ENCODE peak calls at places on chromosomes 12 and 14, in eight cellular contexts. Q, J, B, N, L, K, I and Z are unnamed samples. For H3K4me1, the result is how much of the 10 kb centered on the place peaks cover.

GRCh38 chr14:32382704-32383103 is 53.6 kb downstream of the AKAP6 start:
- DNase-seq in J (no peak), I (no peak), B (no peak), N (no peak), K (no peak), Q (no peak), L (no peak), Z (no peak)

GRCh38 chr14:100413699-100414098 is 90.6 kb downstream of the SLC25A47 start:
- DNase-seq in K (peak), Q (no peak), J (no peak), I (no peak), B (no peak), L (no peak), N (no peak), Z (no peak)

GRCh38 chr12:106152334-106152733 is 13.6 kb upstream of the NUAK1 start:
- DNase-seq in B (no peak), J (no peak), Q (no peak), L (no peak), N (no peak), I (no peak), K (no peak), Z (no peak)

GRCh38 chr14:76955575-76956252 is 72.8 kb downstream of the IRF2BPL start:
- DNase-seq in I (no peak), N (no peak), B (no peak), Q (no peak), J (no peak), K (no peak), L (no peak), Z (peak)

GRCh38 chr14:95557832-95558231 is 23.0 kb downstream of the GLRX5 start:
- DNase-seq in K (no peak), L (no peak), J (no peak), B (no peak), N (no peak), Q (no peak), I (no peak), Z (no peak)

GRCh38 chr14:65750906-65751305 is 338.4 kb downstream of the FUT8 start:
- DNase-seq in J (no peak), N (no peak), B (no peak), I (no peak), K (no peak), L (no peak), Q (no peak), Z (no peak)

GRCh38 chr12:14896477-14897184 is 11.0 kb upstream of the MGP start:
- DNase-seq in N (no peak), K (no peak), B (no peak), I (no peak), L (no peak), Q (no peak), J (no peak), Z (no peak)

GRCh38 chr12:131527092-131527491 is 183.8 kb upstream of the SFSWAP start:
- DNase-seq in J (no peak), Q (no peak), B (no peak), L (no peak), K (no peak), I (no peak), N (no peak), Z (no peak)

GRCh38 chr12:69682136-69682755 is 16.9 kb downstream of the BEST3 start:
- DNase-seq in B (no peak), K (no peak), L (no peak), I (no peak), N (no peak), J (no peak), Q (no peak), Z (no peak)

GRCh38 chr12:110750784-110751461 is 8.2 kb upstream of the PPP1CC start:
- DNase-seq in Q (no peak), K (no peak), J (no peak), I (peak), B (no peak), L (no peak), N (no peak), Z (no peak)

GRCh38 chr12:117461732-117462131 is 100.3 kb upstream of the NOS1 start:
- DNase-seq in N (no peak), K (no peak), Q (no peak), I (no peak), B (no peak), J (no peak), L (no peak), Z (no peak)

GRCh38 chr14:34224221-34224620 is 237.8 kb downstream of the SPTSSA start:
- DNase-seq in K (no peak), I (no peak), J (no peak), L (no peak), B (no peak), Q (no peak), N (no peak), Z (no peak)

GRCh38 chr14:50619569-50620141 is 48.5 kb downstream of the SAV1 start:
- DNase-seq in B (peak), J (no peak), K (no peak), N (no peak), L (no peak), I (no peak), Q (no peak), Z (no peak)

GRCh38 chr12:72632286-72632685 is 360.1 kb downstream of the TRHDE start:
- DNase-seq in I (no peak), B (no peak), N (no peak), Q (no peak), L (no peak), K (no peak), J (no peak), Z (no peak)

DNA sequence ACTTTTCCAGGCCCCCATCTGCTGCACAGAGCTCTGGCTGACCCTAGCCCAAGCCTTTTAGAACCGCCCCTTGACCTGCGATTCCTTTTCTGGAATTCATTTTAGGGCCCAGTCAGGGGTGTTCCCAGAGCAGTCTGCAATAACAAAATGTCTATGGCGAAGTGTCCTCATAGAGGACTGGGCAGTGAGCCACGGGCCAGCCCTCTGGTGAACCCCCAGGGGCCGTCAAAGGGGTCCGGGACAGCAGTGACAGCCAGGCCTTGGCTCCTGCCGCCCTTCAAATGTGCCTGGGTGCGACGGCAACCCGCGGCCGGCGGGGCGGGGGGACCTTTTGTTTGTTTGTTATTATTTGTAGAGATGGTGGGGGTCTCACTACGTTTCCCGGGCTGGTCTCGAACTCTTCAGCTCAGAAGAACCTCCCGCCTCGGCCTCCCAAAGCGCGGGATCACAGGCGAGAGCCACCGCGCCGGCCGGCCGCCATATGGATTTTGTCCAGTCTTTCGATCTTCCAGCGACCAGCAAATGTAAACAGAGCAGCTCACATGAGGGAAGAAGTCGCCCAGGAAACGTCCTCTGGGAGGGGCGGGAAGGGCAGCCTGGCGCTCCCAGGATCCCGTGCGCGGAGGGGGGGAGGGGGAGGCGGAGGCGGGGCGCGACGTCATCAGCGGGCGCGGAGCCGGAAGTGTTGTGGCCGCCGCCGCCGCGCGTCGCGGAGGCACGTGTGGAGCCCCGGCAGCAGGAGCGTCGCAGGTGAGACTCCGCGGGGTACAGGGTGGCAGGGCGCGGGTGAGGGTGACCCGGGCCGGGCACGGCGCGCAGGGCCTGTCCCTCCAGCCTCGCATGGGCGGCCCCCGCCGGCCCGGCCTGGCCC is at the start of gene TRMT61A:
- DNase-seq in J (peak), N (peak), Q (peak), K (peak), I (peak), B (peak), L (peak), Z (peak)
- H3K4me1 ChIP-seq in J (half or more), N (half or more), Q (half or more), K (under half), I (half or more), B (under half), L (half or more), Z (under half)

GRCh38 chr12:66692986-66693385 is 14.1 kb upstream of the GRIP1 start:
- DNase-seq in Q (no peak), J (no peak), N (no peak), K (no peak), L (no peak), I (no peak), B (no peak), Z (no peak)

GRCh38 chr12:66684222-66684621 is 5.3 kb upstream of the GRIP1 start:
- DNase-seq in B (no peak), Q (no peak), I (no peak), J (no peak), L (no peak), N (no peak), K (no peak), Z (no peak)

GRCh38 chr12:66692170-66692569 is 13.3 kb upstream of the GRIP1 start:
- DNase-seq in I (no peak), N (no peak), L (no peak), J (no peak), K (no peak), B (no peak), Q (no peak), Z (no peak)

GRCh38 chr12:66693901-66694513 is 15.1 kb upstream of the GRIP1 start:
- DNase-seq in B (peak), L (no peak), Q (peak), I (no peak), J (no peak), N (peak), K (no peak), Z (peak)

DNA sequence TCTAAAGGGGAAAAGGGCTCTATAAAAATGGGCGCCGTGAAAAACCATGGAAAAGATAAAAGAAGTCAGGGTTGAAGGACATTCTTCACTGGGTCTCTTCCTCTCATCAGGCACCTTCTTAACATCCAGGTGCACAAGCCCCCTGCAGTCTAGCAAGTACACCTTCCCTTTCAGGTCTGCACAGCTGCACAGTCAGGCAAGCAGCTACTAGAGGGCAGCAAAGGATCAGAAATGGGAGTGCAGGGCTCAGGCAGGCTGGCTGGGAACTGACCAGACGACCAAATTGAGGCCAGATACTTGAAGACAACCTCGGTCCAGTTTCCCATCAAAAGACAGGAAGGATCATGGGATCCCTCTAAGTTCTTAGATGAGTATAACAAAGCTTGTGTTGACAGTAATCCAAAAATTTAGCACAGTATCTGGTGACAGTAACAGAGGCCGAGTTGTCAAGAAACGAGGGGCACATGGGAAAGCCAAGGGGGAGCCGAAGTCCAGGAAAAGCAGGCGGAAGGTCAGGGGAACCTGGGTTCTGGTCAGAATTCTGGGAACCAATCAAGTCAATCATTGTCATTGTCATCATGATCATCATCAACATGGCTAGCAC is 10.1 kb upstream of the GRIP1 start:
- DNase-seq in K (no peak), L (no peak), B (peak), Q (peak), N (peak), I (no peak), J (peak), Z (peak)
- TF ChIP-seq CTCF in K (peak), L (no peak), B (no peak), Q (peak), N (peak), I (peak), J (no peak), Z (no peak)

DNA sequence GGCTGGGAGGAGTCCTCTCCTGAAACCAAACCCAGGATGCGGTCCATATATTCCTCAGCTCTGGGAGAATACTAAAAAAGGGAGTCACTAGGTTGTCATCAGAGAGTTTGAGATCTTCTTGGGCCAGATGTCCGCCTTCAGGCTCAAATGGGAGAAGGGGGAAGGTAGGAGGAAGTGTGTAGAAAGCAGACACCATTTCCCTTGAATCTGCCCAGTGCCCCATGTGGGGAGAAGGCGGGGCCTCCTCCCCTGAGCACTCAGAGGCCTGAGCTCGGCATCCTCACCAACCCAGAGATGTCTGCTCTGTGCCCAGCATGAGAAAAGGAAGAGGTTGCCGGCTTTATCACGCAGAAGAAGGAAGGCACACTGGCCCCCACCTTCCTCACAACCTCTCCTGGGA is 37.3 kb downstream of the LTBP2 start:
- DNase-seq in K (no peak), Q (no peak), J (no peak), L (no peak), N (no peak), I (peak), B (no peak), Z (no peak)
- H3K4me1 ChIP-seq in K (under half), Q (under half), J (under half), L (under half), N (under half), I (under half), B (half or more), Z (under half)

GRCh38 chr14:57533214-57533613 is 39.6 kb upstream of the CCDC198 start:
- DNase-seq in N (no peak), J (no peak), I (no peak), K (no peak), L (no peak), Q (peak), B (no peak), Z (no peak)
- TF ChIP-seq CTCF in N (peak), J (no peak), I (no peak), K (peak), L (no peak), Q (peak), B (peak), Z (no peak)

GRCh38 chr14:101813833-101814232 is 52.3 kb downstream of the PPP2R5C start:
- DNase-seq in K (no peak), J (no peak), B (no peak), Q (no peak), N (no peak), I (no peak), L (no peak), Z (no peak)
- H3K4me1 ChIP-seq in K (under half), J (under half), B (under half), Q (under half), N (under half), I (half or more), L (under half), Z (under half)

DNA sequence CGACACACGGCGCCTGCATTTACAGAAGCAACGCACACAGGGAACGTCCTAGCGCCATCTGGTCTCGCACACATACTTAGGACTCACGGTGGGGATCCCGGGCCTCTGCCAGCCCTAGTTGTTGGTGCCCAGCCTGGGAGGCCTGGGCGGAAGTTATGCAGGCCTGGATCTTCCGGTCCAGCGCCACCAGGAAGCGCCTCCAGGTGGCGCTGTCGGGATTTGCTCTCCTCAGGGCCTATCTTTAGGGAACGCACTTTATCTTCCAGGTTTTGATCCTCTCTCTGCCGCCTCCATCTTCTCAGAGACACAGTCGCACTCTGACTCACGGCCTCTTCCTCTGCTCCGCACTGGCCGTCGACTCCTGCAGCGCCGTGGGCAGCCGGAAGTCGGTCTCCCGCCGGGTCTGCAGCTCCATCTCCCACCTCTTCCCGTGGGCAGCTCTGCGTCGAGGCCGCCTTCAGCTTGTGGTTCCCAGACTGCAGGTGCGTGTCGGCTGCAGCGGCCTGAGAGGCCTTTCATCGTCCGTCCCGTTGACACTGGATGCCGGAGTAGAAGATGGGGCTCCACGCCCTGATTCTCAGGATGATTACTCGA is 760.4 kb downstream of the TMEM121 start:
- DNase-seq in N (no peak), L (no peak), B (no peak), J (no peak), Q (peak), I (no peak), K (no peak), Z (no peak)
- TF ChIP-seq CTCF in N (no peak), L (no peak), B (no peak), J (no peak), Q (no peak), I (no peak), K (no peak), Z (peak)

GRCh38 chr12:93567174-93567573 is 5.3 kb upstream of the SOCS2 start:
- DNase-seq in I (no peak), J (no peak), Q (no peak), K (no peak), B (no peak), N (no peak), L (no peak), Z (no peak)
- H3K4me1 ChIP-seq in I (under half), J (under half), Q (under half), K (under half), B (under half), N (under half), L (under half), Z (under half)

GRCh38 chr12:63420206-63420644 is 248.1 kb downstream of the DPY19L2 start:
- DNase-seq in N (peak), B (peak), I (no peak), Q (peak), L (no peak), J (peak), K (peak), Z (peak)
- TF ChIP-seq CTCF in N (peak), B (peak), I (no peak), Q (no peak), L (no peak), J (no peak), K (peak), Z (peak)